ENCODE peak calls at places on chromosomes 2 and 18, in six cellular contexts. T is NCI-H82, V is tibial nerve, Y is mesothelial cell of epicardium, K is kidney tubule cell, N is HS-5. Q is an unnamed sample.

GRCh38 chr2:222413295-222413911 is 10.9 kb upstream of the SGPP2 start:
- DNase-seq in T (no peak), V (no peak), Y (no peak), K (no peak), N (no peak), Q (no peak)

GRCh38 chr18:22177496-22177866 is 8.1 kb downstream of the GATA6 start:
- DNase-seq in T (no peak), V (no peak), Y (no peak), K (no peak), N (no peak), Q (no peak)

GRCh38 chr2:38224821-38225450 is 149.0 kb upstream of the CYP1B1 start:
- DNase-seq in T (peak), V (no peak), Y (no peak), K (no peak), N (no peak), Q (no peak)

GRCh38 chr2:66574701-66575624 is 140.0 kb downstream of the MEIS1 start:
- DNase-seq in T (peak), V (no peak), Y (peak), K (peak), N (peak), Q (peak)

GRCh38 chr2:209389124-209389523 is 34.7 kb upstream of the MAP2 start:
- DNase-seq in T (peak), V (no peak), Y (no peak), K (no peak), N (no peak), Q (no peak)

GRCh38 chr2:99643824-99644787 is 154.3 kb upstream of the REV1 start:
- DNase-seq in T (peak), V (no peak), Y (no peak), K (peak), N (no peak), Q (no peak)

GRCh38 chr18:73948497-73948896 is 199.1 kb downstream of the FBXO15 start:
- DNase-seq in T (no peak), V (no peak), Y (no peak), K (no peak), N (no peak), Q (peak)

GRCh38 chr2:234939576-234939975 is 12.2 kb upstream of the SH3BP4 start:
- DNase-seq in T (no peak), V (no peak), Y (no peak), K (no peak), N (no peak), Q (no peak)

GRCh38 chr2:150809083-150809482 is 321.6 kb upstream of the RND3 start:
- DNase-seq in T (peak), V (no peak), Y (no peak), K (no peak), N (no peak), Q (no peak)

GRCh38 chr2:9803023-9803805 is 40.1 kb upstream of the TAF1B start:
- DNase-seq in T (no peak), V (no peak), Y (no peak), K (no peak), N (no peak), Q (no peak)

GRCh38 chr2:231597014-231597611 is 4.4 kb downstream of the TEX44 start:
- DNase-seq in T (no peak), V (no peak), Y (no peak), K (peak), N (no peak), Q (peak)

GRCh38 chr2:4964579-4964978 is 727.6 kb upstream of the SOX11 start:
- DNase-seq in T (no peak), V (no peak), Y (no peak), K (no peak), N (no peak), Q (no peak)

GRCh38 chr2:152200562-152201465 is 25.3 kb upstream of the STAM2 start:
- DNase-seq in T (peak), V (peak), Y (no peak), K (peak), N (peak), Q (peak)

GRCh38 chr2:12759248-12759647 is 42.5 kb downstream of the TRIB2 start:
- DNase-seq in T (no peak), V (no peak), Y (no peak), K (peak), N (peak), Q (no peak)

GRCh38 chr2:236882931-236883330 is 202.8 kb upstream of the COPS8 start:
- DNase-seq in T (no peak), V (no peak), Y (no peak), K (peak), N (no peak), Q (no peak)